ENCODE peak calls at places on chromosome 12, in ten cellular contexts. O is stimulated activated CD8-positive, alpha-beta memory T cell treated with anti-CD3 and anti-CD28 coated beads, Interleukin-7, amount 100 ng/mL, for 1 hour; H is H9; G is tibial artery; D is cortex of kidney; R is GM13977; L is T-helper 2 cell; M is stimulated activated naive CD8-positive, alpha-beta T cell treated with anti-CD3 and anti-CD28 coated beads, Interleukin-15, amount 100 ng/mL, for 72 hours; U is stimulated activated CD4-positive, alpha-beta T cell treated with anti-CD3 and anti-CD28 coated beads, Interleukin-4, amount 100 ng/mL, for 4 hours; F is psoas muscle. J is an unnamed sample.

GRCh38 chr12:74365178-74365964 is 172.3 kb upstream of the ATXN7L3B start:
- DNase-seq in O (no peak), U (no peak), D (no peak), F (no peak), R (no peak), H (peak; percentile 61), L (no peak), M (no peak), G (no peak), J (no peak)

GRCh38 chr12:92814584-92814983 is 111.8 kb downstream of the PLEKHG7 start:
- DNase-seq in M (no peak), D (no peak), F (no peak), L (no peak), U (no peak), O (no peak), R (no peak), G (no peak), H (no peak), J (no peak)

GRCh38 chr12:95918194-95918993 is 24.0 kb downstream of the CCDC38 start:
- DNase-seq in O (no peak), R (peak; percentile 62), M (peak; percentile 52), U (peak; percentile 5), H (peak; percentile 71), F (no peak), L (no peak), G (peak; percentile 22), D (no peak), J (peak; percentile 36)

GRCh38 chr12:123126294-123127144 is 24.4 kb downstream of the PITPNM2 start:
- DNase-seq in G (peak; percentile 69), O (no peak), M (no peak), U (no peak), H (no peak), F (peak; percentile 67), L (no peak), R (no peak), D (no peak), J (peak; percentile 33)

GRCh38 chr12:131129839-131130238 is 176.1 kb downstream of the ADGRD1 start:
- DNase-seq in R (no peak), M (no peak), U (no peak), G (no peak), O (no peak), D (no peak), L (no peak), H (no peak), F (no peak), J (no peak)

GRCh38 chr12:31589896-31590729 is 823 bp downstream of the DENND5B start:
- DNase-seq in M (peak; percentile 36), L (no peak), O (no peak), F (peak; percentile 78), D (no peak), U (peak; percentile 26), G (peak; percentile 69), H (peak; percentile 81), R (peak; percentile 65), J (peak; percentile 32)

GRCh38 chr12:107684990-107685359 is 624 bp upstream of the PWP1 start:
- DNase-seq in R (no peak), D (no peak), F (no peak), M (peak; percentile 24), U (peak; percentile 10), L (no peak), O (no peak), H (no peak), G (no peak), J (no peak)

GRCh38 chr12:53481957-53482586 is 17.2 kb downstream of the MAP3K12 start:
- DNase-seq in H (peak; percentile 72), D (no peak), U (no peak), F (no peak), L (no peak), R (no peak), O (no peak), G (no peak), M (no peak), J (no peak)

GRCh38 chr12:58540480-58541299 is 379.6 kb downstream of the LRIG3 start:
- DNase-seq in O (no peak), U (no peak), G (peak; percentile 67), F (peak; percentile 58), H (peak; percentile 93), M (peak; percentile 14), L (no peak), D (no peak), R (no peak), J (peak; percentile 65)

GRCh38 chr12:57631566-57632368 is 1.2 kb downstream of the B4GALNT1 start:
- DNase-seq in O (no peak), G (no peak), D (no peak), F (no peak), U (no peak), M (peak; percentile 15), L (no peak), H (peak; percentile 37), R (peak; percentile 17), J (no peak)

GRCh38 chr12:117279606-117280005 is 81.8 kb downstream of the NOS1 start:
- DNase-seq in H (peak; percentile 93), G (no peak), F (no peak), O (no peak), M (no peak), U (no peak), L (no peak), R (no peak), D (no peak), J (no peak)

GRCh38 chr12:132318618-132319033 is 10.8 kb downstream of the GALNT9 start:
- DNase-seq in L (no peak), D (no peak), R (no peak), U (no peak), G (no peak), M (no peak), F (peak; percentile 7), H (no peak), O (no peak), J (no peak)

GRCh38 chr12:45893240-45893639 is 97.1 kb downstream of the SCAF11 start:
- DNase-seq in D (no peak), U (no peak), L (no peak), O (no peak), H (peak; percentile 53), F (no peak), G (no peak), M (no peak), R (no peak), J (no peak)

GRCh38 chr12:8722286-8722685 is 24.5 kb downstream of the RIMKLB start:
- DNase-seq in F (no peak), O (no peak), G (no peak), M (no peak), R (no peak), L (no peak), U (no peak), D (no peak), H (no peak), J (no peak)

GRCh38 chr12:57086951-57087688 is 1.8 kb upstream of the NAB2 start:
- DNase-seq in L (peak; percentile 86), M (peak; percentile 90), H (peak; percentile 87), R (peak; percentile 81), G (peak; percentile 95), D (no peak), F (peak; percentile 95), U (peak; percentile 97), O (peak; percentile 90), J (peak; percentile 88)

GRCh38 chr12:10889226-10889625 is 5.2 kb upstream of the PRH1 start:
- DNase-seq in H (no peak), D (no peak), M (no peak), F (no peak), U (no peak), O (no peak), G (no peak), L (no peak), R (no peak), J (no peak)

GRCh38 chr12:95116773-95117172 is 43.4 kb upstream of the NR2C1 start:
- DNase-seq in D (no peak), R (peak; percentile 13), F (no peak), G (no peak), L (no peak), H (peak; percentile 45), O (no peak), U (no peak), M (no peak), J (no peak)

GRCh38 chr12:125244338-125244737 is 179.1 kb downstream of the AACS start:
- DNase-seq in F (no peak), R (no peak), H (no peak), M (no peak), L (no peak), O (no peak), G (no peak), D (no peak), U (no peak), J (no peak)

GRCh38 chr12:67096533-67097318 is 172.4 kb upstream of the CAND1 start:
- DNase-seq in D (no peak), R (no peak), O (no peak), H (no peak), L (no peak), F (no peak), U (no peak), M (no peak), G (no peak), J (no peak)

GRCh38 chr12:121917950-121918678 is at the start of gene CFAP251:
- DNase-seq in U (peak; percentile 95), R (peak; percentile 95), M (peak; percentile 93), O (peak; percentile 91), L (peak; percentile 89), H (peak; percentile 98), D (no peak), G (peak; percentile 96), F (peak; percentile 94), J (peak; percentile 83)

GRCh38 chr12:80068173-80068572 is 31.2 kb upstream of the OTOGL start:
- DNase-seq in U (no peak), G (no peak), H (peak; percentile 88), O (no peak), L (no peak), F (no peak), R (no peak), M (no peak), D (no peak), J (no peak)

GRCh38 chr12:65945457-65945856 is 121.2 kb downstream of the HMGA2 start:
- DNase-seq in H (no peak), G (no peak), L (no peak), M (no peak), R (no peak), D (no peak), F (no peak), U (no peak), O (no peak), J (no peak)

GRCh38 chr12:118773956-118774723 is 207.2 kb upstream of the SRRM4 start:
- DNase-seq in O (no peak), H (peak; percentile 99), U (no peak), F (no peak), D (no peak), M (no peak), G (no peak), L (no peak), R (no peak), J (no peak)

GRCh38 chr12:52927964-52928363 is 21.0 kb upstream of the KRT18 start:
- DNase-seq in G (no peak), D (no peak), H (no peak), L (no peak), O (no peak), U (no peak), M (no peak), R (no peak), F (no peak), J (no peak)

GRCh38 chr12:22981711-22982110 is 356.7 kb downstream of the ETNK1 start:
- DNase-seq in U (no peak), L (no peak), D (no peak), R (no peak), M (no peak), G (no peak), F (no peak), O (no peak), H (no peak), J (no peak)

GRCh38 chr12:11969437-11970154 is 101.1 kb upstream of the BCL2L14 start:
- DNase-seq in L (no peak), U (no peak), O (no peak), R (peak; percentile 79), G (no peak), H (no peak), F (no peak), M (no peak), D (no peak), J (no peak)

GRCh38 chr12:87274594-87275245 is 754.5 kb downstream of the C12orf50 start:
- DNase-seq in H (peak; percentile 36), M (no peak), U (no peak), R (no peak), O (no peak), F (no peak), G (no peak), D (no peak), L (no peak), J (no peak)

J was measured in tibial nerve.